ENCODE peak calls at places on chromosome 18, in five cellular contexts. One of them, this sample, is unnamed.

GRCh38 chr18:12689256-12689655 is 13.3 kb downstream of the CEP76 start:
- DNase-seq in suprapubic skin: no peak
- DNase-seq in H9: no peak
- DNase-seq in GM13977: no peak
- DNase-seq in MM.1S: no peak
- DNase-seq in this sample: no peak

GRCh38 chr18:49127606-49128190 is 176.9 kb upstream of the SMAD7 start:
- DNase-seq in H9: no peak
- DNase-seq in GM13977: no peak
- DNase-seq in MM.1S: no peak
- DNase-seq in suprapubic skin: no peak
- DNase-seq in this sample: no peak

GRCh38 chr18:59514193-59514592 is 155.1 kb upstream of the LMAN1 start:
- DNase-seq in H9: no peak
- DNase-seq in GM13977: no peak
- DNase-seq in MM.1S: no peak
- DNase-seq in suprapubic skin: peak; percentile 83
- DNase-seq in this sample: no peak

GRCh38 chr18:80033181-80034067 is 810 bp upstream of the RBFA start:
- DNase-seq in H9: peak; percentile 98
- DNase-seq in GM13977: no peak
- DNase-seq in suprapubic skin: no peak
- DNase-seq in MM.1S: peak; percentile 6
- DNase-seq in this sample: no peak

GRCh38 chr18:3321133-3321812 is 59.3 kb downstream of the MYL12B start:
- DNase-seq in H9: no peak
- DNase-seq in suprapubic skin: no peak
- DNase-seq in GM13977: no peak
- DNase-seq in MM.1S: no peak
- DNase-seq in this sample: no peak

GRCh38 chr18:32271649-32272324 is 81.9 kb downstream of the MEP1B start:
- DNase-seq in H9: no peak
- DNase-seq in suprapubic skin: no peak
- DNase-seq in MM.1S: peak; percentile 40
- DNase-seq in GM13977: peak; percentile 61
- DNase-seq in this sample: peak; percentile 68

GRCh38 chr18:46324087-46324486 is 219.9 kb downstream of the HAUS1 start:
- DNase-seq in H9: no peak
- DNase-seq in MM.1S: no peak
- DNase-seq in GM13977: no peak
- DNase-seq in suprapubic skin: no peak
- DNase-seq in this sample: no peak

GRCh38 chr18:5746844-5747243 is 148.5 kb downstream of the TMEM200C start:
- DNase-seq in H9: no peak
- DNase-seq in suprapubic skin: no peak
- DNase-seq in GM13977: no peak
- DNase-seq in MM.1S: no peak
- DNase-seq in this sample: no peak

GRCh38 chr18:32439802-32440201 is 30.9 kb downstream of the GAREM1 start:
- DNase-seq in H9: peak; percentile 33
- DNase-seq in MM.1S: no peak
- DNase-seq in suprapubic skin: no peak
- DNase-seq in GM13977: no peak
- DNase-seq in this sample: no peak

GRCh38 chr18:58161659-58162058 is 117.6 kb downstream of the NEDD4L start:
- DNase-seq in suprapubic skin: no peak
- DNase-seq in GM13977: no peak
- DNase-seq in H9: peak; percentile 68
- DNase-seq in MM.1S: no peak
- DNase-seq in this sample: no peak

GRCh38 chr18:78803104-78803503 is 176.5 kb upstream of the SALL3 start:
- DNase-seq in MM.1S: no peak
- DNase-seq in suprapubic skin: no peak
- DNase-seq in GM13977: no peak
- DNase-seq in H9: no peak
- DNase-seq in this sample: no peak

GRCh38 chr18:38611036-38611964 is 1045.7 kb upstream of the CELF4 start:
- DNase-seq in MM.1S: peak; percentile 93
- DNase-seq in suprapubic skin: no peak
- DNase-seq in H9: no peak
- DNase-seq in GM13977: peak; percentile 11
- DNase-seq in this sample: peak; percentile 4

GRCh38 chr18:9950289-9951016 is 36.6 kb downstream of the VAPA start:
- DNase-seq in H9: no peak
- DNase-seq in suprapubic skin: no peak
- DNase-seq in GM13977: no peak
- DNase-seq in MM.1S: no peak
- DNase-seq in this sample: no peak

GRCh38 chr18:79798346-79798998 is 734 bp downstream of the KCNG2 start:
- DNase-seq in suprapubic skin: no peak
- DNase-seq in MM.1S: no peak
- DNase-seq in GM13977: peak; percentile 42
- DNase-seq in H9: no peak
- DNase-seq in this sample: no peak

GRCh38 chr18:42268793-42269192 is 313.8 kb downstream of the PIK3C3 start:
- DNase-seq in GM13977: no peak
- DNase-seq in MM.1S: no peak
- DNase-seq in H9: no peak
- DNase-seq in suprapubic skin: no peak
- DNase-seq in this sample: no peak

GRCh38 chr18:12257996-12258718 is 4.0 kb downstream of the CIDEA start:
- DNase-seq in MM.1S: no peak
- DNase-seq in GM13977: no peak
- DNase-seq in H9: no peak
- DNase-seq in suprapubic skin: no peak
- DNase-seq in this sample: no peak

GRCh38 chr18:48547456-48548403 is 8.9 kb downstream of the CTIF start:
- DNase-seq in suprapubic skin: peak; percentile 68
- DNase-seq in H9: peak; percentile 60
- DNase-seq in MM.1S: no peak
- DNase-seq in GM13977: no peak
- DNase-seq in this sample: no peak

GRCh38 chr18:27769152-27769551 is 407.8 kb downstream of the CDH2 start:
- DNase-seq in H9: no peak
- DNase-seq in GM13977: no peak
- DNase-seq in MM.1S: peak; percentile 12
- DNase-seq in suprapubic skin: no peak
- DNase-seq in this sample: no peak

GRCh38 chr18:48441405-48441881 is 32.3 kb upstream of the ZBTB7C start:
- DNase-seq in MM.1S: no peak
- DNase-seq in H9: no peak
- DNase-seq in suprapubic skin: no peak
- DNase-seq in GM13977: no peak
- DNase-seq in this sample: no peak

GRCh38 chr18:64244571-64244970 is 95.7 kb upstream of the LINC00305 start:
- DNase-seq in GM13977: no peak
- DNase-seq in MM.1S: no peak
- DNase-seq in H9: peak; percentile 44
- DNase-seq in suprapubic skin: no peak
- DNase-seq in this sample: no peak

GRCh38 chr18:63236417-63236816 is 83.2 kb downstream of the BCL2 start:
- DNase-seq in MM.1S: no peak
- DNase-seq in suprapubic skin: no peak
- DNase-seq in H9: no peak
- DNase-seq in GM13977: no peak
- DNase-seq in this sample: no peak

GRCh38 chr18:58863539-58864145 is 1.0 kb upstream of the ZNF532 start:
- DNase-seq in H9: no peak
- DNase-seq in MM.1S: peak; percentile 42
- DNase-seq in suprapubic skin: no peak
- DNase-seq in GM13977: peak; percentile 68
- DNase-seq in this sample: peak; percentile 68

GRCh38 chr18:3454365-3455089 is 4.6 kb downstream of the TGIF1 start:
- DNase-seq in MM.1S: peak; percentile 47
- DNase-seq in GM13977: peak; percentile 42
- DNase-seq in suprapubic skin: no peak
- DNase-seq in H9: peak; percentile 49
- DNase-seq in this sample: peak; percentile 42

GRCh38 chr18:38539373-38539772 is 973.8 kb upstream of the CELF4 start:
- DNase-seq in suprapubic skin: no peak
- DNase-seq in GM13977: no peak
- DNase-seq in MM.1S: no peak
- DNase-seq in H9: no peak
- DNase-seq in this sample: no peak

GRCh38 chr18:51668101-51668500 is 470.6 kb upstream of the MEX3C start:
- DNase-seq in GM13977: peak; percentile 33
- DNase-seq in H9: peak; percentile 68
- DNase-seq in MM.1S: peak; percentile 71
- DNase-seq in suprapubic skin: no peak
- DNase-seq in this sample: peak; percentile 52

GRCh38 chr18:69659142-69659651 is 258.5 kb downstream of the DOK6 start:
- DNase-seq in MM.1S: no peak
- DNase-seq in suprapubic skin: no peak
- DNase-seq in GM13977: no peak
- DNase-seq in H9: no peak
- DNase-seq in this sample: no peak

GRCh38 chr18:80196528-80197320 is 50.6 kb downstream of the PARD6G start:
- DNase-seq in MM.1S: no peak
- DNase-seq in H9: no peak
- DNase-seq in suprapubic skin: no peak
- DNase-seq in GM13977: no peak
- DNase-seq in this sample: no peak

GRCh38 chr18:55489742-55490055 is 98.3 kb downstream of the TCF4 start:
- DNase-seq in GM13977: peak; percentile 30
- DNase-seq in suprapubic skin: no peak
- DNase-seq in H9: no peak
- DNase-seq in MM.1S: peak; percentile 70
- DNase-seq in this sample: peak; percentile 30

GRCh38 chr18:6363216-6363615 is 51.5 kb downstream of the L3MBTL4 start:
- DNase-seq in suprapubic skin: no peak
- DNase-seq in H9: no peak
- DNase-seq in MM.1S: no peak
- DNase-seq in GM13977: peak; percentile 55
- DNase-seq in this sample: peak; percentile 59

GRCh38 chr18:47953471-47953931 is 23.0 kb upstream of the SMAD2 start:
- DNase-seq in MM.1S: peak; percentile 62
- DNase-seq in suprapubic skin: no peak
- DNase-seq in H9: no peak
- DNase-seq in GM13977: no peak
- DNase-seq in this sample: peak; percentile 18

GRCh38 chr18:74825460-74825859 is 227.8 kb downstream of the ZNF407 start:
- DNase-seq in H9: no peak
- DNase-seq in MM.1S: no peak
- DNase-seq in GM13977: no peak
- DNase-seq in suprapubic skin: no peak
- DNase-seq in this sample: no peak

GRCh38 chr18:74818776-74819175 is 221.1 kb downstream of the ZNF407 start:
- DNase-seq in GM13977: no peak
- DNase-seq in H9: no peak
- DNase-seq in suprapubic skin: no peak
- DNase-seq in MM.1S: no peak
- DNase-seq in this sample: no peak

GRCh38 chr18:74817576-74817975 is 219.9 kb downstream of the ZNF407 start:
- DNase-seq in MM.1S: no peak
- DNase-seq in GM13977: no peak
- DNase-seq in H9: no peak
- DNase-seq in suprapubic skin: no peak
- DNase-seq in this sample: no peak

GRCh38 chr18:74820160-74820780 is 222.6 kb downstream of the ZNF407 start:
- DNase-seq in H9: no peak
- DNase-seq in GM13977: no peak
- DNase-seq in suprapubic skin: no peak
- DNase-seq in MM.1S: no peak
- DNase-seq in this sample: no peak

GRCh38 chr18:74819433-74820059 is 221.9 kb downstream of the ZNF407 start:
- DNase-seq in suprapubic skin: no peak
- DNase-seq in H9: peak; percentile 91
- DNase-seq in MM.1S: no peak
- DNase-seq in GM13977: no peak
- DNase-seq in this sample: peak; percentile 13
- TF ChIP-seq CTCF in suprapubic skin: peak; percentile 20
- TF ChIP-seq CTCF in H9: peak; percentile 93
- TF ChIP-seq CTCF in MM.1S: peak; percentile 55
- TF ChIP-seq CTCF in GM13977: peak; percentile 56
- TF ChIP-seq CTCF in this sample: peak; percentile 15

GRCh38 chr18:44796505-44797198 is 116.0 kb downstream of the SETBP1 start:
- DNase-seq in suprapubic skin: no peak
- DNase-seq in H9: no peak
- DNase-seq in GM13977: no peak
- DNase-seq in MM.1S: no peak
- DNase-seq in this sample: no peak
- TF ChIP-seq CTCF in suprapubic skin: no peak
- TF ChIP-seq CTCF in H9: no peak
- TF ChIP-seq CTCF in GM13977: no peak
- TF ChIP-seq CTCF in MM.1S: no peak
- TF ChIP-seq CTCF in this sample: no peak

DNA sequence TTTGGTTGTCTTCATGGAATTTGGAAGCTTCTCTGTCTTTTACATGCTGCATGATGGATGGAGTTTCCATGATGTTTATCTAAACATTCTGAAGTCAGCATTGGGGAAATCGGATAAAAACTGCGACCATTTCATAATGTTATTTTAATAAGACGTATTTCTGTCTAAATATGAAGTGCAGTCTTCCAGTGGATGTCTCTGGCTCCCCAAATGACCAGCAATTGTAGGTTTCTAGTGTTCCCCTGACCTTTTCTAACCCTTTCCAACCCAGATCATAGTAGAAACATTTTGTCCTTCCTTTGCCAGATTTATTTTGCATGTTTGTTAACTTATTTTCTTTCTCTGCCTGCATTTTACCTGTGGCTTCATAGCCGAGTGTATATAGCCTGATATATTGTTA is 559.3 kb downstream of the ADCYAP1 start:
- DNase-seq in MM.1S: no peak
- DNase-seq in GM13977: no peak
- DNase-seq in suprapubic skin: no peak
- DNase-seq in H9: no peak
- DNase-seq in this sample: no peak
- TF ChIP-seq CTCF in MM.1S: no peak
- TF ChIP-seq CTCF in GM13977: no peak
- TF ChIP-seq CTCF in suprapubic skin: no peak
- TF ChIP-seq CTCF in H9: no peak
- TF ChIP-seq CTCF in this sample: no peak

DNA sequence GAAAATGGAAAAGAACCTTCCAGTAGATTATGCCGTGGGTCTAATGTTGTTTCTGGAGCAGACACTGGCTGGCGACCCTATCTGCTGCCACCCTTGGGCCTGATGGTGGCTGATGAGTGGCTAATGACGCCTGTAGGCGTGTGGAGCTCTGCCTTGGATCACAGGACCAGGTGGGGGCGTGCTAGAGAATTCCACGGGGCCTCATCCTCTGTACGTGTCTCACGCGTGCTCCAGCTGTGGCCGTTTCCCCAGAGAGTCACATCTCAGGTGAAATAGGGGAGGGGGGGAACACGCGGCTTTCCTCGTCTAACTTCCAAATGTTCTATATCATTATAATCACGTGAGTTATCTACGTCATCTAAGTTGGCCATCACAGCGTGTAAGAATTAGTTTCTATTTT is 160.9 kb upstream of the SMIM21 start:
- DNase-seq in suprapubic skin: no peak
- DNase-seq in GM13977: no peak
- DNase-seq in MM.1S: no peak
- DNase-seq in H9: no peak
- DNase-seq in this sample: no peak
- TF ChIP-seq CTCF in suprapubic skin: no peak
- TF ChIP-seq CTCF in GM13977: no peak
- TF ChIP-seq CTCF in MM.1S: no peak
- TF ChIP-seq CTCF in H9: no peak
- TF ChIP-seq CTCF in this sample: no peak